ENCODE peak calls at places on chromosomes 2 and 18, in seven cellular contexts. One of them, this sample, is unnamed.
A peak's percentile ranks its signal among the peaks of the same experiment; 100 is the strongest.

GRCh38 chr2:16972276-16972675 is 306.6 kb upstream of the CYRIA start:
- DNase-seq in IMR-90: no peak
- DNase-seq in AG10803: no peak
- DNase-seq in esophagus squamous epithelium: no peak
- DNase-seq in left ventricle myocardium inferior: no peak
- DNase-seq in A549: no peak
- DNase-seq in GM23338: no peak
- DNase-seq in this sample: no peak

GRCh38 chr2:166411473-166412230 is 35.9 kb upstream of the SCN9A start:
- DNase-seq in AG10803: peak; percentile 39
- DNase-seq in A549: no peak
- DNase-seq in left ventricle myocardium inferior: no peak
- DNase-seq in IMR-90: peak; percentile 75
- DNase-seq in GM23338: no peak
- DNase-seq in esophagus squamous epithelium: no peak
- DNase-seq in this sample: no peak

GRCh38 chr2:86025976-86026743 is 79.5 kb downstream of the POLR1A start:
- DNase-seq in AG10803: no peak
- DNase-seq in esophagus squamous epithelium: no peak
- DNase-seq in IMR-90: no peak
- DNase-seq in GM23338: no peak
- DNase-seq in left ventricle myocardium inferior: no peak
- DNase-seq in A549: no peak
- DNase-seq in this sample: no peak

GRCh38 chr2:54329482-54330225 is 73.6 kb upstream of the TSPYL6 start:
- DNase-seq in AG10803: peak; percentile 62
- DNase-seq in left ventricle myocardium inferior: no peak
- DNase-seq in GM23338: no peak
- DNase-seq in A549: peak; percentile 12
- DNase-seq in esophagus squamous epithelium: no peak
- DNase-seq in IMR-90: peak; percentile 22
- DNase-seq in this sample: peak; percentile 5

GRCh38 chr2:130825231-130825971 is 11.3 kb upstream of the ARHGEF4 start:
- DNase-seq in IMR-90: no peak
- DNase-seq in AG10803: no peak
- DNase-seq in left ventricle myocardium inferior: no peak
- DNase-seq in esophagus squamous epithelium: no peak
- DNase-seq in GM23338: no peak
- DNase-seq in A549: no peak
- DNase-seq in this sample: no peak

GRCh38 chr18:48026216-48026615 is 95.8 kb upstream of the SMAD2 start:
- DNase-seq in left ventricle myocardium inferior: no peak
- DNase-seq in IMR-90: no peak
- DNase-seq in A549: no peak
- DNase-seq in AG10803: no peak
- DNase-seq in GM23338: no peak
- DNase-seq in esophagus squamous epithelium: no peak
- DNase-seq in this sample: no peak

GRCh38 chr2:240875228-240876034 is 6.8 kb downstream of the AGXT start:
- DNase-seq in left ventricle myocardium inferior: no peak
- DNase-seq in A549: no peak
- DNase-seq in AG10803: no peak
- DNase-seq in GM23338: no peak
- DNase-seq in IMR-90: no peak
- DNase-seq in esophagus squamous epithelium: no peak
- DNase-seq in this sample: peak; percentile 59

GRCh38 chr2:240523451-240524281 is 34.1 kb downstream of the ANKMY1 start:
- DNase-seq in left ventricle myocardium inferior: no peak
- DNase-seq in GM23338: no peak
- DNase-seq in IMR-90: no peak
- DNase-seq in esophagus squamous epithelium: no peak
- DNase-seq in A549: no peak
- DNase-seq in AG10803: no peak
- DNase-seq in this sample: no peak

GRCh38 chr2:239012936-239013669 is 165.2 kb downstream of the TWIST2 start:
- DNase-seq in GM23338: no peak
- DNase-seq in esophagus squamous epithelium: no peak
- DNase-seq in left ventricle myocardium inferior: no peak
- DNase-seq in IMR-90: no peak
- DNase-seq in AG10803: no peak
- DNase-seq in A549: no peak
- DNase-seq in this sample: no peak

GRCh38 chr2:141767051-141767450 is 363.8 kb downstream of the LRP1B start:
- DNase-seq in IMR-90: peak; percentile 17
- DNase-seq in GM23338: no peak
- DNase-seq in A549: no peak
- DNase-seq in esophagus squamous epithelium: no peak
- DNase-seq in AG10803: peak; percentile 4
- DNase-seq in left ventricle myocardium inferior: no peak
- DNase-seq in this sample: no peak

GRCh38 chr2:70099270-70099669 is 12.0 kb downstream of the PCBP1 start:
- DNase-seq in GM23338: no peak
- DNase-seq in IMR-90: no peak
- DNase-seq in A549: no peak
- DNase-seq in esophagus squamous epithelium: no peak
- DNase-seq in AG10803: no peak
- DNase-seq in left ventricle myocardium inferior: no peak
- DNase-seq in this sample: no peak

GRCh38 chr2:70098032-70098431 is 10.8 kb downstream of the PCBP1 start:
- DNase-seq in esophagus squamous epithelium: no peak
- DNase-seq in AG10803: no peak
- DNase-seq in left ventricle myocardium inferior: no peak
- DNase-seq in A549: no peak
- DNase-seq in IMR-90: no peak
- DNase-seq in GM23338: no peak
- DNase-seq in this sample: no peak

GRCh38 chr2:70094978-70095832 is 7.9 kb downstream of the PCBP1 start:
- DNase-seq in esophagus squamous epithelium: peak; percentile 22
- DNase-seq in GM23338: no peak
- DNase-seq in left ventricle myocardium inferior: peak; percentile 32
- DNase-seq in A549: no peak
- DNase-seq in IMR-90: peak; percentile 67
- DNase-seq in AG10803: peak; percentile 80
- DNase-seq in this sample: peak; percentile 49

GRCh38 chr2:70094171-70094977 is 7.1 kb downstream of the PCBP1 start:
- DNase-seq in IMR-90: peak; percentile 29
- DNase-seq in GM23338: no peak
- DNase-seq in esophagus squamous epithelium: no peak
- DNase-seq in AG10803: no peak
- DNase-seq in left ventricle myocardium inferior: no peak
- DNase-seq in A549: no peak
- DNase-seq in this sample: no peak

DNA sequence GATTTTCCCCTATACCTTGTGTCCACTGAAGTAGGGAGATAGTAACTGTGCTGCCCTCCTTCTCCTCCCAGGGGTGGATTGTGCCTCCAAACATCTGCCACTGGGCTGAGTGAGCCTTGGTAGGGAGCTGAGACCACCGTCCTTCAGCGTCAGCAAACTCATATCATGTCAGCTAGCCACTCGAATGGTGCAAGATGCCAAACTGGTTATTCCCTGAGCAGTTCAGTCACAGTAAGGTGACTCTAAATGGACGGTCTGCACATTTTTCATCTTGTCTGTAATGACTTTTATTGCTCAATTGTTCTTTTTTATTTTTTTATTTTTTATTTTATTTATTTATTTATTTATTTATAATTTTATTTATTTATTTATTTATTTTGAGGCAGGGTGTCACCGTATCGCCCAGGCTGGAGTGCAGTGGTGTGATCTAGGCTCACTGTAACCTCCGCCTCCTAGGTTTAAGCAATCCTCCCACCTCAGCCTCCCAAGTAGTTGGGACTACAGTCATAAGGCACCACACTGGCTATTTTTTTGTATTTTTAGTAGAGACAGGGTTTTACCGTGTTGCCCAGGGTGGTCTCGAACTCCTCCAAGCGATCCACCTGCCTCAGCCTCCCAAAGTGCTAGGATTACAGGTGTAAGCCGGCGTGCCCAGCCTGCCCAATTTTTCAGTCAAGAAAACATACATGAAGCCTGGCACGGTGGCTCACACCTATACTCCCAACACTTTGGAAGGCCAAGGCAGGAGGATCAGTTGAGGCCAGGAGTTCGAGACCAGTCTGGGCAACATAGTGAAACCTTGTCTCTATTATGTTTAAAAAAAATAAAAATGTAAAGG is 8.8 kb downstream of the PCBP1 start:
- DNase-seq in esophagus squamous epithelium: no peak
- DNase-seq in GM23338: no peak
- DNase-seq in AG10803: no peak
- DNase-seq in left ventricle myocardium inferior: no peak
- DNase-seq in A549: no peak
- DNase-seq in IMR-90: no peak
- DNase-seq in this sample: no peak
- H3K4me3 ChIP-seq in esophagus squamous epithelium: no peak overlapping the region
- H3K4me3 ChIP-seq in GM23338: no peak overlapping the region
- H3K4me3 ChIP-seq in AG10803: no peak overlapping the region
- H3K4me3 ChIP-seq in left ventricle myocardium inferior: no peak overlapping the region
- H3K4me3 ChIP-seq in A549: no peak overlapping the region
- H3K4me3 ChIP-seq in IMR-90: no peak overlapping the region
- H3K4me3 ChIP-seq in this sample: no peak overlapping the region

GRCh38 chr2:236517463-236518077 is 52.1 kb upstream of the ACKR3 start:
- DNase-seq in esophagus squamous epithelium: no peak
- DNase-seq in left ventricle myocardium inferior: no peak
- DNase-seq in AG10803: no peak
- DNase-seq in A549: no peak
- DNase-seq in IMR-90: no peak
- DNase-seq in GM23338: no peak
- DNase-seq in this sample: no peak

GRCh38 chr2:236516708-236517107 is 52.9 kb upstream of the ACKR3 start:
- DNase-seq in GM23338: no peak
- DNase-seq in esophagus squamous epithelium: no peak
- DNase-seq in left ventricle myocardium inferior: no peak
- DNase-seq in AG10803: no peak
- DNase-seq in A549: no peak
- DNase-seq in IMR-90: no peak
- DNase-seq in this sample: no peak

GRCh38 chr2:236523249-236523648 is 46.4 kb upstream of the ACKR3 start:
- DNase-seq in A549: no peak
- DNase-seq in AG10803: no peak
- DNase-seq in GM23338: no peak
- DNase-seq in IMR-90: no peak
- DNase-seq in left ventricle myocardium inferior: no peak
- DNase-seq in esophagus squamous epithelium: no peak
- DNase-seq in this sample: no peak

GRCh38 chr2:236525416-236525997 is 44.1 kb upstream of the ACKR3 start:
- DNase-seq in A549: no peak
- DNase-seq in IMR-90: no peak
- DNase-seq in left ventricle myocardium inferior: no peak
- DNase-seq in esophagus squamous epithelium: no peak
- DNase-seq in GM23338: no peak
- DNase-seq in AG10803: no peak
- DNase-seq in this sample: no peak

GRCh38 chr2:236521556-236521955 is 48.1 kb upstream of the ACKR3 start:
- DNase-seq in AG10803: no peak
- DNase-seq in GM23338: no peak
- DNase-seq in IMR-90: no peak
- DNase-seq in esophagus squamous epithelium: no peak
- DNase-seq in left ventricle myocardium inferior: no peak
- DNase-seq in A549: no peak
- DNase-seq in this sample: no peak
- H3K4me3 ChIP-seq in AG10803: no peak overlapping the region
- H3K4me3 ChIP-seq in GM23338: no peak overlapping the region
- H3K4me3 ChIP-seq in IMR-90: no peak overlapping the region
- H3K4me3 ChIP-seq in esophagus squamous epithelium: no peak overlapping the region
- H3K4me3 ChIP-seq in left ventricle myocardium inferior: no peak overlapping the region
- H3K4me3 ChIP-seq in A549: no peak overlapping the region
- H3K4me3 ChIP-seq in this sample: no peak overlapping the region

GRCh38 chr18:51123936-51124486 is 73.5 kb downstream of the MEX3C start:
- DNase-seq in esophagus squamous epithelium: no peak
- DNase-seq in A549: no peak
- DNase-seq in GM23338: no peak
- DNase-seq in AG10803: no peak
- DNase-seq in left ventricle myocardium inferior: no peak
- DNase-seq in IMR-90: no peak
- DNase-seq in this sample: no peak

GRCh38 chr18:51121597-51121857 is 76.0 kb downstream of the MEX3C start:
- DNase-seq in esophagus squamous epithelium: no peak
- DNase-seq in A549: no peak
- DNase-seq in left ventricle myocardium inferior: no peak
- DNase-seq in IMR-90: no peak
- DNase-seq in AG10803: no peak
- DNase-seq in GM23338: no peak
- DNase-seq in this sample: no peak

GRCh38 chr18:51123481-51123880 is 74.0 kb downstream of the MEX3C start:
- DNase-seq in GM23338: no peak
- DNase-seq in esophagus squamous epithelium: no peak
- DNase-seq in A549: no peak
- DNase-seq in left ventricle myocardium inferior: no peak
- DNase-seq in IMR-90: no peak
- DNase-seq in AG10803: no peak
- DNase-seq in this sample: no peak

GRCh38 chr18:51122266-51123045 is 75.0 kb downstream of the MEX3C start:
- DNase-seq in AG10803: no peak
- DNase-seq in GM23338: no peak
- DNase-seq in IMR-90: no peak
- DNase-seq in A549: no peak
- DNase-seq in esophagus squamous epithelium: no peak
- DNase-seq in left ventricle myocardium inferior: no peak
- DNase-seq in this sample: no peak

GRCh38 chr18:51123046-51123395 is 74.5 kb downstream of the MEX3C start:
- DNase-seq in esophagus squamous epithelium: no peak
- DNase-seq in GM23338: no peak
- DNase-seq in AG10803: no peak
- DNase-seq in IMR-90: no peak
- DNase-seq in A549: no peak
- DNase-seq in left ventricle myocardium inferior: no peak
- DNase-seq in this sample: no peak
- H3K4me3 ChIP-seq in esophagus squamous epithelium: no peak overlapping the region
- H3K4me3 ChIP-seq in GM23338: no peak overlapping the region
- H3K4me3 ChIP-seq in AG10803: no peak overlapping the region
- H3K4me3 ChIP-seq in IMR-90: no peak overlapping the region
- H3K4me3 ChIP-seq in A549: no peak overlapping the region
- H3K4me3 ChIP-seq in left ventricle myocardium inferior: no peak overlapping the region
- H3K4me3 ChIP-seq in this sample: no peak overlapping the region

GRCh38 chr2:218871345-218872302 is 9.0 kb upstream of the WNT10A start:
- DNase-seq in left ventricle myocardium inferior: no peak
- DNase-seq in GM23338: no peak
- DNase-seq in AG10803: no peak
- DNase-seq in IMR-90: no peak
- DNase-seq in esophagus squamous epithelium: no peak
- DNase-seq in A549: no peak
- DNase-seq in this sample: no peak

GRCh38 chr2:218875692-218876246 is 4.9 kb upstream of the WNT10A start:
- DNase-seq in esophagus squamous epithelium: no peak
- DNase-seq in AG10803: no peak
- DNase-seq in A549: no peak
- DNase-seq in IMR-90: no peak
- DNase-seq in GM23338: no peak
- DNase-seq in left ventricle myocardium inferior: no peak
- DNase-seq in this sample: no peak

GRCh38 chr2:218872645-218873358 is 7.8 kb upstream of the WNT10A start:
- DNase-seq in GM23338: peak; percentile 80
- DNase-seq in esophagus squamous epithelium: no peak
- DNase-seq in A549: no peak
- DNase-seq in IMR-90: no peak
- DNase-seq in AG10803: no peak
- DNase-seq in left ventricle myocardium inferior: no peak
- DNase-seq in this sample: no peak

GRCh38 chr2:218870984-218871344 is 9.7 kb upstream of the WNT10A start:
- DNase-seq in left ventricle myocardium inferior: no peak
- DNase-seq in esophagus squamous epithelium: no peak
- DNase-seq in GM23338: no peak
- DNase-seq in IMR-90: no peak
- DNase-seq in AG10803: no peak
- DNase-seq in A549: no peak
- DNase-seq in this sample: no peak

GRCh38 chr2:218873359-218874194 is 7.1 kb upstream of the WNT10A start:
- DNase-seq in GM23338: peak; percentile 56
- DNase-seq in esophagus squamous epithelium: no peak
- DNase-seq in AG10803: no peak
- DNase-seq in left ventricle myocardium inferior: no peak
- DNase-seq in A549: no peak
- DNase-seq in IMR-90: no peak
- DNase-seq in this sample: no peak
- H3K4me3 ChIP-seq in GM23338: peak overlapping the region; percentile 36
- H3K4me3 ChIP-seq in esophagus squamous epithelium: no peak overlapping the region
- H3K4me3 ChIP-seq in AG10803: no peak overlapping the region
- H3K4me3 ChIP-seq in left ventricle myocardium inferior: peak overlapping the region; percentile 29
- H3K4me3 ChIP-seq in A549: peak overlapping the region; percentile 28
- H3K4me3 ChIP-seq in IMR-90: no peak overlapping the region
- H3K4me3 ChIP-seq in this sample: no peak overlapping the region

This sample was measured in small intestine.